ENCODE peak calls at places on chromosomes 2 and 18, in eight cellular contexts. T, J, W, E, V, L, M and Y are unnamed samples.
A peak's percentile ranks its signal among the peaks of the same experiment; 100 is the strongest.

GRCh38 chr2:218284106-218284811 is 8.0 kb downstream of the TMBIM1 start:
- DNase-seq in J (peak; percentile 93), T (peak; percentile 88), W (peak; percentile 75), E (peak; percentile 66), V (no peak), L (peak; percentile 83), M (peak; percentile 87), Y (no peak)

GRCh38 chr2:186575302-186575701 is 14.6 kb upstream of the ITGAV start:
- DNase-seq in J (peak; percentile 73), V (peak; percentile 79), M (peak; percentile 24), W (no peak), T (no peak), L (peak; percentile 98), E (no peak), Y (peak; percentile 93)

GRCh38 chr2:183125659-183126341 is 1.6 kb downstream of the NUP35 start:
- DNase-seq in L (no peak), M (no peak), W (no peak), J (no peak), T (no peak), V (no peak), E (no peak), Y (no peak)

GRCh38 chr2:121386707-121387106 is 101.7 kb upstream of the TFCP2L1 start:
- DNase-seq in V (no peak), E (no peak), J (no peak), T (no peak), L (peak; percentile 34), W (no peak), M (no peak), Y (no peak)

GRCh38 chr18:54254265-54254758 is 15.0 kb upstream of the POLI start:
- DNase-seq in T (no peak), L (peak; percentile 27), J (peak; percentile 38), E (no peak), W (no peak), V (no peak), M (no peak), Y (no peak)

GRCh38 chr2:229417906-229418305 is 146.8 kb upstream of the PID1 start:
- DNase-seq in W (no peak), T (no peak), J (no peak), E (no peak), L (no peak), V (no peak), M (no peak), Y (no peak)

GRCh38 chr2:224895377-224895776 is 146.9 kb downstream of the DOCK10 start:
- DNase-seq in T (no peak), L (no peak), W (no peak), M (peak; percentile 12), J (no peak), E (no peak), V (no peak), Y (no peak)

GRCh38 chr2:24228470-24228869 is 53.6 kb downstream of the FAM228A start:
- DNase-seq in T (no peak), E (no peak), J (no peak), W (no peak), V (no peak), L (no peak), M (no peak), Y (no peak)

GRCh38 chr2:26224095-26224494 is 20.3 kb downstream of the HADHA start:
- DNase-seq in E (no peak), L (no peak), J (no peak), T (no peak), V (no peak), M (no peak), W (no peak), Y (no peak)

GRCh38 chr2:190511104-190511503 is 23.4 kb downstream of the NEMP2 start:
- DNase-seq in L (no peak), M (no peak), V (no peak), T (no peak), W (no peak), E (no peak), J (no peak), Y (no peak)

GRCh38 chr2:27763907-27764267 is 7.6 kb upstream of the MRPL33 start:
- DNase-seq in W (no peak), T (no peak), E (no peak), J (no peak), M (no peak), V (no peak), L (no peak), Y (no peak)

GRCh38 chr2:27766287-27766661 is 5.2 kb upstream of the MRPL33 start:
- DNase-seq in T (no peak), M (no peak), V (no peak), J (no peak), L (no peak), E (no peak), W (no peak), Y (no peak)

GRCh38 chr2:27762951-27763906 is 8.3 kb upstream of the MRPL33 start:
- DNase-seq in T (no peak), E (no peak), J (no peak), V (no peak), M (no peak), L (no peak), W (no peak), Y (no peak)

GRCh38 chr2:27771202-27771547 is 344 bp upstream of the MRPL33 start:
- DNase-seq in T (no peak), W (no peak), L (no peak), V (peak; percentile 41), M (no peak), J (no peak), E (no peak), Y (no peak)

GRCh38 chr2:27765621-27766286 is 5.8 kb upstream of the MRPL33 start:
- DNase-seq in T (peak; percentile 68), E (peak; percentile 31), V (no peak), J (peak; percentile 74), M (peak; percentile 76), L (no peak), W (peak; percentile 66), Y (no peak)
- H3K4me3 ChIP-seq in T (peak overlapping the region; percentile 28), E (peak overlapping the region; percentile 34), V (peak overlapping the region; percentile 19), J (no peak overlapping the region), M (peak overlapping the region; percentile 59), L (peak overlapping the region; percentile 27), W (peak overlapping the region; percentile 27), Y (no peak overlapping the region)

GRCh38 chr2:65669574-65669973 is 237.2 kb upstream of the SPRED2 start:
- DNase-seq in T (no peak), E (no peak), J (no peak), V (no peak), L (no peak), M (no peak), W (no peak), Y (no peak)

GRCh38 chr2:65666156-65666725 is 233.8 kb upstream of the SPRED2 start:
- DNase-seq in E (no peak), T (no peak), L (peak; percentile 69), W (no peak), V (no peak), J (no peak), M (peak; percentile 89), Y (peak; percentile 37)

GRCh38 chr2:65675350-65675749 is 243.0 kb upstream of the SPRED2 start:
- DNase-seq in L (no peak), E (no peak), T (no peak), V (no peak), W (no peak), J (no peak), M (no peak), Y (no peak)

GRCh38 chr2:65668744-65669143 is 236.3 kb upstream of the SPRED2 start:
- DNase-seq in M (no peak), V (no peak), L (no peak), E (no peak), J (no peak), T (no peak), W (no peak), Y (no peak)

DNA sequence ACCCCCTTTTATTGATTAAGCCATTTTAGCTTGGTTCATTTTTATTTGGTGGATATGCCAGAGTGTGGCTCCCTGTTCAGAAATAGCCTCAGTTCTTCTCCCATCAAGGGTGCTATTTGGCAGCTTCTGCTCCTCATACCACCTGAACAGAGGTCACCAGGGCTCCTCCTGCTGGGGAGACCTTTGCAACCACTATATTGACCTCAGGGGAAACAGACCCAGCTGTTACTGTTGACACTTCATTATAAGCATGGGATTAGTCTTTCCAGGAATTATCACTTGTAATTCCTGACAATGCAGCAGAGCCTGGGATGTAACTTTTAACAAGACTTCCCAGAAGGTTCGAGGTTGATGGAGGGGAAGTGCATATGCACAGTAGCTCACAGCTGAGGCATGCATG is 239.3 kb upstream of the SPRED2 start:
- DNase-seq in T (no peak), W (no peak), L (no peak), V (no peak), E (no peak), M (no peak), J (no peak), Y (no peak)
- TF ChIP-seq CTCF in T (no peak), W (no peak), L (no peak), V (no peak), E (no peak), M (peak; percentile 17), J (no peak), Y (no peak)

DNA sequence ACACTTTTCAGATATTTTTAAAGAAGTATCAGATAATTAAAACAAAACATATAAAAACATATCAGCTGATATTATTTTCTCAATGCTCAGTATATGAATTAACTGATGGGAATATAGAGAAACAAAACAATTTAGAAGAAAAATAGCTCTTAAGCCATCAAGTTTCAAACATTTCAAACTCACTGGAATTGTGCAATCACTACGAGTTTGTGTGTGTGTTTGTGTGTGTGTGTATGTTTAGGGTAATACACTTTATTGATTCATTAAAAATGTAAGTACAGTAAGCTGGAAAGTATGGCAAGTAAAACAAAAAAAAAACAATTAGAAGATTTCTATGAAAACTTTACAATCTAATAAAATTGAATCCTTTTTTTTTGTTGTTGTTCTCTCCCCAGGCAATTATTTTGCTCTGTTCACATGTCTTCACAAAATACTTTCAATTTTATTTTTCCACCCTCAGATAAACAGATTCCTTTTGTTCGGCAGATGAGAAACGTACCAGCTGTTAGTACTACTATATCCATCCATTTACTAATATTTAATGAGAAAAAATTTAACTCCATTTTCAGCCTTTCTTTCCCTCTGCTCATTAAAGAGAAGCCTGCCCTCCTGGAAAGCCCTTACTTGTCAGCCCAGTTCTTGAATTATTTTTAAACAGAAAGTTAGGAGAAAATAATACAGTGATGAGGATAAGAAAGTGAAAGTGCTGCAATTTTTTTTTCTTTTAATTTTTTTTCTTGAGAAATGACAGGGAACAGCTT is 87.6 kb downstream of the SLC8A1 start:
- DNase-seq in W (no peak), L (no peak), E (no peak), T (no peak), J (no peak), V (no peak), M (no peak), Y (no peak)
- H3K4me3 ChIP-seq in W (no peak overlapping the region), L (peak overlapping the region; percentile 33), E (no peak overlapping the region), T (peak overlapping the region; percentile 12), J (no peak overlapping the region), V (peak overlapping the region; percentile 0), M (no peak overlapping the region), Y (peak overlapping the region; percentile 20)

DNA sequence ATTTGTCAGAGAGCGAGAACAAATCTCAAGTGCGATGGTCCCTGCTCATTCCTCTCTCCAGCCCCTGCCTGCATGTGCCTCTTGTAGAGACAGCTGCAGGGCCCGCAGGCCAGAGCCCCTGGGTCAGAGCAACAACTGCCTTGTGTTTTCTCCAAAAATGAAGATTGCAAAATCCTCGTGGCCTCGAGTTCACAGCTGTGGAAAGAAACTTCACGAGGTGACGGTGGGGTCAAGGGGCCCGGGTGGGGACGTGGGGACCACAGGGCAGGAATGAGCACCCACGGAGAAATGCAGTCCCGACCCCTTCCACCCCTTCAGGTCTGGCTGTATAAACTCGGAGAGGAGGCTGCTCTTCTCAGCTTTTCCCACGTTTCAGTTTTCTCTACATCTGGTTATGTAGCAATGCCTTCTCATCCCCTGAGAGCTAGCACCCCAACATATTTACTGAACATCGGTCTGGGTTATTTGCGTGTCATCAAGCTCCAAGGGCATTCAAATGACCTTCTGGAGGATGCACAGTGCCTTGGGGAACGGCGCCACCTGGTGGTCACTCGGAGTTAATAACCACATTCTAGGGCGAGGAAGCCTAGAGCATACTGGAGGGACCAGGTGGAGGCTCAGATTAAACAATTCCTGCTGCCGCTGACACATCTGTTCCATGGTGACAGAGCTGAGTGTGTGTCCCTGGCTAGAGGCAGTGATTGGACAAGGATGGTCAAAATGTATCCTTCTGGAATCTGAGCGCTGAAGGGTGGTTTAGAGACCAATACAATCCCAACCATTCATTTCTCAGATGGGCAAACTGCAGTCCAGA is 91.4 kb upstream of the CYRIA start:
- DNase-seq in J (peak; percentile 77), T (peak; percentile 89), L (peak; percentile 61), M (peak; percentile 82), E (peak; percentile 48), W (peak; percentile 82), V (peak; percentile 41), Y (peak; percentile 28)
- TF ChIP-seq CTCF in J (peak; percentile 98), T (peak; percentile 86), L (peak; percentile 88), M (peak; percentile 75), E (peak; percentile 59), W (peak; percentile 87), V (peak; percentile 89), Y (peak; percentile 89)